ENCODE peak calls at places on chromosomes 6 and 20, in five cellular contexts. X, H, R, N and M are unnamed samples. For H3K36me3, the result is how much of the 10 kb centered on the place peaks cover.

GRCh38 chr6:42522021-42522420 is 41.8 kb upstream of the UBR2 start:
- DNase-seq in X (no peak), H (peak), R (no peak), N (no peak), M (no peak)

GRCh38 chr20:62268228-62268900 is 30.0 kb downstream of the OSBPL2 start:
- DNase-seq in X (no peak), H (no peak), R (no peak), N (no peak), M (no peak)

GRCh38 chr6:7960848-7961247 is 50.3 kb upstream of the TXNDC5 start:
- DNase-seq in X (no peak), H (no peak), R (no peak), N (no peak), M (no peak)

GRCh38 chr20:46204594-46205205 is 86.6 kb downstream of the CD40 start:
- DNase-seq in X (no peak), H (no peak), R (no peak), N (no peak), M (no peak)

GRCh38 chr20:33689973-33690372 is 3.8 kb upstream of the E2F1 start:
- DNase-seq in X (no peak), H (peak), R (peak), N (no peak), M (no peak)

GRCh38 chr6:83057705-83058321 is 7.8 kb downstream of the UBE3D start:
- DNase-seq in X (no peak), H (peak), R (no peak), N (no peak), M (no peak)

GRCh38 chr6:127869183-127869582 is 31.7 kb downstream of the THEMIS start:
- DNase-seq in X (no peak), H (no peak), R (no peak), N (no peak), M (no peak)

GRCh38 chr20:42553374-42553773 is 636.3 kb downstream of the PTPRT start:
- DNase-seq in X (no peak), H (no peak), R (no peak), N (no peak), M (no peak)

GRCh38 chr6:104887350-104887749 is 27.6 kb upstream of the HACE1 start:
- DNase-seq in X (no peak), H (peak), R (no peak), N (no peak), M (no peak)

GRCh38 chr20:37220796-37221195 is 40.8 kb downstream of the GHRH start:
- DNase-seq in X (no peak), H (no peak), R (no peak), N (no peak), M (no peak)

GRCh38 chr6:7761047-7761446 is 35.1 kb downstream of the BMP6 start:
- DNase-seq in X (no peak), H (peak), R (no peak), N (no peak), M (no peak)

GRCh38 chr20:61588356-61589054 is 336.4 kb downstream of the CDH4 start:
- DNase-seq in X (no peak), H (peak), R (no peak), N (no peak), M (peak)

GRCh38 chr6:136550330-136551071 is at the start of gene MAP7:
- DNase-seq in X (peak), H (peak), R (peak), N (peak), M (peak)

GRCh38 chr20:11426938-11427337 is 490.8 kb upstream of the BTBD3 start:
- DNase-seq in X (no peak), H (no peak), R (no peak), N (no peak), M (no peak)

GRCh38 chr6:41940759-41941279 is 789 bp downstream of the CCND3 start:
- DNase-seq in X (peak), H (peak), R (peak), N (peak), M (peak)

GRCh38 chr6:147709396-147710272 is 201.1 kb downstream of the SAMD5 start:
- DNase-seq in X (no peak), H (no peak), R (no peak), N (no peak), M (no peak)

GRCh38 chr6:105346052-105346451 is 56.8 kb downstream of the PREP start:
- DNase-seq in X (no peak), H (peak), R (no peak), N (no peak), M (no peak)

GRCh38 chr6:47164877-47165276 is 122.7 kb upstream of the ADGRF1 start:
- DNase-seq in X (no peak), H (no peak), R (no peak), N (no peak), M (no peak)

GRCh38 chr20:33793011-33793931 is 17.9 kb upstream of the CHMP4B start:
- DNase-seq in X (no peak), H (peak), R (no peak), N (no peak), M (peak)

GRCh38 chr6:110532401-110532800 is 56.0 kb upstream of the SLC22A16 start:
- DNase-seq in X (no peak), H (no peak), R (no peak), N (no peak), M (no peak)

GRCh38 chr6:122789862-122790739 is 1.0 kb downstream of the SMPDL3A start:
- DNase-seq in X (no peak), H (peak), R (no peak), N (no peak), M (no peak)

GRCh38 chr6:14635195-14635594 is 517.6 kb downstream of the CD83 start:
- DNase-seq in X (peak), H (no peak), R (peak), N (no peak), M (no peak)
- H3K4me3 ChIP-seq in X (no peak), H (no peak), R (peak), N (no peak), M (no peak)

DNA sequence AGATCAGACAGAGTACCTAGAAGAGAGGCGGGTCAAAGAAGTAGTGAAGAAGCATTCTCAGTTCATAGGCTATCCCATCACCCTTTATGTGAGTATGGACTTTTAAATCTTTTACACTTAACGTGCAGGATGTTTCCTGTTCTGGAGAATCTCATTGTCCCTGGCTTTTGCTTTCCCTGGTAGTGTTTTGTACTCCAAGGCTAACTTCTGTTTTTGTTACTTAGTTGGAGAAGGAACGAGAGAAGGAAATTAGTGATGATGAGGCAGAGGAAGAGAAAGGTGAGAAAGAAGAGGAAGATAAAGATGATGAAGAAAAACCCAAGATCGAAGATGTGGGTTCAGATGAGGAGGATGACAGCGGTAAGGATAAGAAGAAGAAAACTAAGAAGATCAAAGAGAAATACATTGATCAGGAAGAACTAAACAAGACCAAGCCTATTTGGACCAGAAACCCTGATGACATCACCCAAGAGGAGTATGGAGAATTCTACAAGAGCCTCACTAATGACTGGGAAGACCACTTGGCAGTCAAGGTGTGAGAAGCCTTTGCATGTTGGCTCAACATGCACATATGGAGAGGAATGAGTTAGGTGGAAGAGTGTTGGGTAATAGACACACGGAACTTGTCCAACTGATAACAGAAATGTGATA is 3.3 kb downstream of the HSP90AB1 start:
- DNase-seq in X (no peak), H (no peak), R (no peak), N (no peak), M (no peak)
- H3K36me3 ChIP-seq in X (half or more), H (half or more), R (half or more), N (under half), M (under half)

DNA sequence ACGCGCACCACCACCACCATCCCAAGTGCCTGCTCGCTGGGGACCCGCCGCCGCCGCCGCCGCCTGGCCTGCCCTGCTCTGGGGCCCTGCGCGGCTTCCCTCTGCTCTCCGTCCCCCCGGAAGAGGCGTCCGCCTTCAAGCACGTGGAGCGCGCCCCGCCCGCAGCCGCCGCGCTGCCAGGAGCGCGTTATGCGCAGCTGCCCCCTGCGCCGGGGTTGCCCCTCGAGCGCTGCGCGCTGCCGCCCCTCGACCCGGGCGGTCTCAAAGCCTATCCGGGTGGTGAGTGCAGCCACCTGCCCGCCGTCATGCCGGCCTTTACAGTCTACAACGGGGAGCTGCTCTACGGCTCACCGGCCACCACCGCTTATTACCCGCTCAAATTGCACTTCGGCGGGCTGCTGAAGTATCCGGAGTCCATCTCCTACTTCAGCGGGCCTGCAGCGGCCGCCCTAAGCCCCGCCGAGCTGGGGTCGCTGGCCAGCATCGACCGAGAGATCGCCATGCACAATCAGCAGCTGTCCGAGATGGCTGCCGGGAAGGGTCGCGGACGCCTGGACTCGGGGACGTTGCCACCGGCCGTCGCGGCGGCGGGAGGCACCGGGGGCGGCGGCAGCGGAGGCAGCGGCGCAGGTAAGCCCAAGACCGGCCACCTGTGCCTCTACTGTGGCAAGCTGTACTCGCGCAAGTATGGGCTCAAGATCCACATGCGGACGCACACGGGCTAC is 7.2 kb downstream of the PRDM13 start:
- DNase-seq in X (no peak), H (no peak), R (no peak), N (no peak), M (peak)
- H3K4me3 ChIP-seq in X (peak), H (peak), R (peak), N (peak), M (peak)

DNA sequence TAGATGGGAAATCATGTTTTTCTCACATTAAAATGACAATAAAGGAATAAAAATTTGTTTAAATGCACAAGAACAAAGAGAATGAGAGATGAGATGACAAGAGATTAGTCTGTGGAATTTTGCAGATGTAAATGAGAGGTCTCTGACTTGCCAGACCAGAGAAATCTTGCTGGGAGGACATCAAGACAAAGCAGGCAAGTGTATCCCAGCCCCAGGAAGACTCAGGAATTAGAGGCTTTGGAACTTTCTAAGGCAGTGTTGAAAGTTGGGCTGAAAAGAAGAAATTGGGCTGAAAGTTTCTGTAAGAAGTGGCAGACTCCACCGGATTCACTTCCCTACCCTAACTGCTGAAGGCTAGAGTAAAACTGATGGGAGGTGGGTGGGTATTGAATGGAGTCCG is 54.6 kb downstream of the AFDN start:
- DNase-seq in X (no peak), H (no peak), R (no peak), N (no peak), M (no peak)
- H3K36me3 ChIP-seq in X (half or more), H (under half), R (under half), N (under half), M (under half)

GRCh38 chr6:26533532-26533931 is 4.6 kb upstream of the HMGN4 start:
- DNase-seq in X (no peak), H (no peak), R (no peak), N (no peak), M (no peak)
- H3K4me3 ChIP-seq in X (peak), H (peak), R (peak), N (peak), M (peak)

DNA sequence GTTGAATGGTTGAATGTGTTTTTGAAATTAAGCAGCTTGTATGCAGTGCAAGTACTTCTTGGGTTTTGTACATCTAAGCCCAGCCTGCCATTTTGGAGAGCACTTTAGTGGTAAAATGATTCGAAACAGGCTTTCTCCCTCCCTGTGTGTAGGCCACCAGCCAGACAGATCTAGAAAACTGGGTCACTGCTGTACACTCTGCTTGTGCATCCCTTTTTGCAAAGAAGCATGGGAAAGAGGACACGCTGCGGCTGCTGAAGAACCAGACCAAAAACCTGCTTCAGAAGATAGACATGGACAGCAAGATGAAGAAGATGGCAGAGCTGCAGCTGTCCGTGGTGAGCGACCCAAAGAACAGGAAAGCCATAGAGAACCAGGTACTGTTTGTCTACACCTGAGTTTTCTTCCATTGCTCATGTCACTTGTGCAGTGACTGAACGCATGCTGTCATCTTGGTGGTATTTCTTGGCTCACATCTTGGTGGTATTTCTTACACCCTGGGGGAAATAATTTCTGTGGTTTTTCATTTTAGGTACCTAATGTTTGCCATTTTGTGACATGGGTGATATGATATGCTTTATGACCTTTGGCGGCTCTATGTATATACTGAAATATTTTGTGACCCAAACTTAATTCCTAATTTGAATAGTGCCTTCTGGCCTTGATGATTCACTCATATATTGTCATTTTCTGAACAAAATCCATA is 115.7 kb upstream of the CLDN20 start:
- DNase-seq in X (no peak), H (no peak), R (no peak), N (no peak), M (no peak)
- H3K36me3 ChIP-seq in X (under half), H (under half), R (under half), N (under half), M (under half)

DNA sequence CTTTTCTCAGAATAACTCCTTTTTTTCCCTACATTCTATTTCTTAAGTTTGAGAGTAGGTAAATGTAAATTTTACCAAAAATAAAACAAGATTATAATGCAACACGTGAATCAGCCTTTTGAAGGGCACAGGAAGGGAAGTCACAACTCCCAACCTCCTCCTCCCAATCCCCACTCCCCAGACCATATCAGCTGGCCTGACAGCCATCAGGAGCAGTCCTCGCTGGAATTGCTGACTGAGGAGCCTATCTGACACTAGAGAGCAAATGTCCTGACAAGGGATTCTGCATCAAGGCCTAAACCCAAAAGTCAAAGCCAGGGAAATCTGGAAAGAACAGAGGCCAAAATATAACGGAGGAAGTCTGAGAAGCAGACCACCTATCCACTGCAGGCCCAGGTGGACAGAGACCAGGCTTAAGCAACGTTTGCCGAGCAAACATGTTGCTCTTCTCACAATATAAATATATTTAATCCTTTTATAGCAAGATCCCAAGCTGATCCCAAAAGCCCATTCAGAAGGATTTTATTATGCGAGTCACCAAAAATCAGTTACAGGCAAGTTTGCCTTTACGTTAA is 2.5 kb downstream of the RRAGD start:
- DNase-seq in X (no peak), H (no peak), R (no peak), N (no peak), M (no peak)
- H3K4me3 ChIP-seq in X (no peak), H (no peak), R (no peak), N (no peak), M (no peak)

GRCh38 chr6:108996208-108996607 is 98.4 kb downstream of the SESN1 start:
- DNase-seq in X (no peak), H (no peak), R (no peak), N (no peak), M (no peak)

GRCh38 chr6:108995296-108995695 is 99.3 kb downstream of the SESN1 start:
- DNase-seq in X (no peak), H (no peak), R (no peak), N (no peak), M (no peak)

GRCh38 chr6:108989700-108990099 is 104.9 kb downstream of the SESN1 start:
- DNase-seq in X (peak), H (no peak), R (no peak), N (no peak), M (no peak)

GRCh38 chr6:108998460-108998859 is 96.2 kb downstream of the SESN1 start:
- DNase-seq in X (no peak), H (no peak), R (no peak), N (no peak), M (no peak)

DNA sequence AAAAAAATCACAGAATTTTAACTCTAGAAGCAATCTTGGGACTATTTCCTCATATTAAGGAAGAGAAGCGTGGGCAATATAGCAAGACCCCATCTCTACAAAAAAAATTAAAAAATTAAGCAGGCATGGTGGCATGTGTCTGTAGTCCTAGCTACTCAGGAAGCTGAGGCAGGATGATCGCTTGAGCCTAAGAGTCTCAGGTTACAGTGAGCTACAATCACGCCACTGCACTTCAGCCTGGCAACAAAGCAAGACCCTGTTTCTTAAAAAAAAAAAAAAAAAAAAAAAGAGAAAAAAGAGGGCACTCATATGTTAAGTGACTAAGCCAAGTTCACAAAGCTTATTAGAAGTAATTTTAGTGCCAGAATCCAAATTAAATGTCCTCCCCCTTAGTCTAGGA is 100.8 kb downstream of the SESN1 start:
- DNase-seq in X (no peak), H (no peak), R (no peak), N (no peak), M (no peak)
- H3K36me3 ChIP-seq in X (half or more), H (under half), R (under half), N (under half), M (under half)